ENCODE peak calls at places on chromosomes 1 and 21, in five cellular contexts. One of them, this sample, is unnamed.

GRCh38 chr1:227808566-227808965 is 6.9 kb upstream of the PRSS38 start:
- DNase-seq in prostate gland: no peak
- DNase-seq in CD4-positive, alpha-beta T cell: no peak
- DNase-seq in hypothalamus: no peak
- DNase-seq in NCI-H1105: no peak
- DNase-seq in this sample: peak

GRCh38 chr1:242788771-242789170 is 264.3 kb upstream of the PLD5 start:
- DNase-seq in prostate gland: no peak
- DNase-seq in CD4-positive, alpha-beta T cell: no peak
- DNase-seq in hypothalamus: no peak
- DNase-seq in NCI-H1105: no peak
- DNase-seq in this sample: no peak

GRCh38 chr1:36882536-36883285 is 151.6 kb downstream of the GRIK3 start:
- DNase-seq in prostate gland: peak
- DNase-seq in CD4-positive, alpha-beta T cell: no peak
- DNase-seq in hypothalamus: no peak
- DNase-seq in NCI-H1105: no peak
- DNase-seq in this sample: no peak

GRCh38 chr21:21232320-21232719 is 234.1 kb downstream of the NCAM2 start:
- DNase-seq in prostate gland: no peak
- DNase-seq in CD4-positive, alpha-beta T cell: no peak
- DNase-seq in hypothalamus: no peak
- DNase-seq in NCI-H1105: peak
- DNase-seq in this sample: peak

GRCh38 chr1:212482352-212483153 is 49.8 kb downstream of the NENF start:
- DNase-seq in prostate gland: no peak
- DNase-seq in CD4-positive, alpha-beta T cell: no peak
- DNase-seq in hypothalamus: no peak
- DNase-seq in NCI-H1105: no peak
- DNase-seq in this sample: no peak

GRCh38 chr1:232966663-232967062 is 16.3 kb downstream of the NTPCR start:
- DNase-seq in prostate gland: no peak
- DNase-seq in CD4-positive, alpha-beta T cell: no peak
- DNase-seq in hypothalamus: no peak
- DNase-seq in NCI-H1105: no peak
- DNase-seq in this sample: no peak

GRCh38 chr1:56830052-56830451 is 10.8 kb upstream of the FYB2 start:
- DNase-seq in prostate gland: no peak
- DNase-seq in CD4-positive, alpha-beta T cell: no peak
- DNase-seq in hypothalamus: no peak
- DNase-seq in NCI-H1105: no peak
- DNase-seq in this sample: no peak

GRCh38 chr1:245074232-245074747 is 80.5 kb upstream of the KIF26B start:
- DNase-seq in prostate gland: no peak
- DNase-seq in CD4-positive, alpha-beta T cell: no peak
- DNase-seq in hypothalamus: no peak
- DNase-seq in NCI-H1105: no peak
- DNase-seq in this sample: no peak

GRCh38 chr1:208237241-208237640 is 6.9 kb downstream of the PLXNA2 start:
- DNase-seq in prostate gland: no peak
- DNase-seq in CD4-positive, alpha-beta T cell: no peak
- DNase-seq in hypothalamus: no peak
- DNase-seq in NCI-H1105: no peak
- DNase-seq in this sample: no peak

GRCh38 chr21:45643021-45643980 is at the start of gene PCBP3:
- DNase-seq in prostate gland: peak
- DNase-seq in CD4-positive, alpha-beta T cell: peak
- DNase-seq in hypothalamus: peak
- DNase-seq in NCI-H1105: peak
- DNase-seq in this sample: peak

GRCh38 chr1:62285984-62286481 is 33.2 kb downstream of the KANK4 start:
- DNase-seq in prostate gland: no peak
- DNase-seq in CD4-positive, alpha-beta T cell: no peak
- DNase-seq in hypothalamus: no peak
- DNase-seq in NCI-H1105: no peak
- DNase-seq in this sample: no peak

GRCh38 chr21:28186604-28187003 is 806.1 kb downstream of the LTN1 start:
- DNase-seq in prostate gland: no peak
- DNase-seq in CD4-positive, alpha-beta T cell: no peak
- DNase-seq in hypothalamus: no peak
- DNase-seq in NCI-H1105: no peak
- DNase-seq in this sample: no peak

GRCh38 chr1:211734791-211735190 is 59.4 kb upstream of the NEK2 start:
- DNase-seq in prostate gland: peak
- DNase-seq in CD4-positive, alpha-beta T cell: no peak
- DNase-seq in hypothalamus: no peak
- DNase-seq in NCI-H1105: peak
- DNase-seq in this sample: no peak

GRCh38 chr1:30506785-30507312 is 216.5 kb downstream of the MATN1 start:
- DNase-seq in prostate gland: no peak
- DNase-seq in CD4-positive, alpha-beta T cell: no peak
- DNase-seq in hypothalamus: no peak
- DNase-seq in NCI-H1105: no peak
- DNase-seq in this sample: no peak

GRCh38 chr1:107919953-107920352 is 45.0 kb downstream of the VAV3 start:
- DNase-seq in prostate gland: no peak
- DNase-seq in CD4-positive, alpha-beta T cell: no peak
- DNase-seq in hypothalamus: no peak
- DNase-seq in NCI-H1105: no peak
- DNase-seq in this sample: peak

GRCh38 chr1:52919720-52920199 is 1.8 kb downstream of the ECHDC2 start:
- DNase-seq in prostate gland: no peak
- DNase-seq in CD4-positive, alpha-beta T cell: no peak
- DNase-seq in hypothalamus: no peak
- DNase-seq in NCI-H1105: no peak
- DNase-seq in this sample: no peak

GRCh38 chr1:84301759-84302380 is 362 bp downstream of the SAMD13 start:
- DNase-seq in prostate gland: no peak
- DNase-seq in CD4-positive, alpha-beta T cell: no peak
- DNase-seq in hypothalamus: no peak
- DNase-seq in NCI-H1105: no peak
- DNase-seq in this sample: peak

GRCh38 chr1:208211901-208212843 is 32.0 kb downstream of the PLXNA2 start:
- DNase-seq in prostate gland: no peak
- DNase-seq in CD4-positive, alpha-beta T cell: no peak
- DNase-seq in hypothalamus: no peak
- DNase-seq in NCI-H1105: no peak
- DNase-seq in this sample: no peak

GRCh38 chr21:41536076-41536826 is 28.3 kb upstream of the TMPRSS2 start:
- DNase-seq in prostate gland: peak
- DNase-seq in CD4-positive, alpha-beta T cell: no peak
- DNase-seq in hypothalamus: no peak
- DNase-seq in NCI-H1105: no peak
- DNase-seq in this sample: no peak

GRCh38 chr1:230044729-230045128 is 22.3 kb upstream of the GALNT2 start:
- DNase-seq in prostate gland: no peak
- DNase-seq in CD4-positive, alpha-beta T cell: no peak
- DNase-seq in hypothalamus: no peak
- DNase-seq in NCI-H1105: no peak
- DNase-seq in this sample: no peak

GRCh38 chr1:173042806-173043205 is 7.9 kb downstream of the TNFSF18 start:
- DNase-seq in prostate gland: no peak
- DNase-seq in CD4-positive, alpha-beta T cell: no peak
- DNase-seq in hypothalamus: no peak
- DNase-seq in NCI-H1105: no peak
- DNase-seq in this sample: no peak

GRCh38 chr1:166813508-166814223 is 25.6 kb upstream of the POGK start:
- DNase-seq in prostate gland: no peak
- DNase-seq in CD4-positive, alpha-beta T cell: no peak
- DNase-seq in hypothalamus: no peak
- DNase-seq in NCI-H1105: peak
- DNase-seq in this sample: peak

GRCh38 chr1:117284408-117285215 is 73.9 kb upstream of the VTCN1 start:
- DNase-seq in prostate gland: peak
- DNase-seq in CD4-positive, alpha-beta T cell: no peak
- DNase-seq in hypothalamus: no peak
- DNase-seq in NCI-H1105: peak
- DNase-seq in this sample: peak

GRCh38 chr1:75908717-75909152 is 23.5 kb downstream of the ASB17 start:
- DNase-seq in prostate gland: no peak
- DNase-seq in CD4-positive, alpha-beta T cell: no peak
- DNase-seq in hypothalamus: no peak
- DNase-seq in NCI-H1105: no peak
- DNase-seq in this sample: peak

GRCh38 chr1:173122958-173123852 is 72.5 kb upstream of the TNFSF18 start:
- DNase-seq in prostate gland: peak
- DNase-seq in CD4-positive, alpha-beta T cell: no peak
- DNase-seq in hypothalamus: no peak
- DNase-seq in NCI-H1105: no peak
- DNase-seq in this sample: peak

GRCh38 chr1:209248649-209249279 is 334.8 kb upstream of the CAMK1G start:
- DNase-seq in prostate gland: peak
- DNase-seq in CD4-positive, alpha-beta T cell: peak
- DNase-seq in hypothalamus: no peak
- DNase-seq in NCI-H1105: peak
- DNase-seq in this sample: peak

GRCh38 chr1:202162049-202162417 is 1.6 kb upstream of the PTPN7 start:
- DNase-seq in prostate gland: no peak
- DNase-seq in CD4-positive, alpha-beta T cell: no peak
- DNase-seq in hypothalamus: no peak
- DNase-seq in NCI-H1105: no peak
- DNase-seq in this sample: peak

GRCh38 chr1:99146129-99146848 is 118.0 kb upstream of the PLPPR4 start:
- DNase-seq in prostate gland: no peak
- DNase-seq in CD4-positive, alpha-beta T cell: no peak
- DNase-seq in hypothalamus: no peak
- DNase-seq in NCI-H1105: no peak
- DNase-seq in this sample: no peak

GRCh38 chr21:44089001-44089911 is 17.9 kb upstream of the PWP2 start:
- DNase-seq in prostate gland: peak
- DNase-seq in CD4-positive, alpha-beta T cell: peak
- DNase-seq in hypothalamus: no peak
- DNase-seq in NCI-H1105: no peak
- DNase-seq in this sample: no peak

GRCh38 chr1:52296345-52296744 is 69.7 kb downstream of the CC2D1B start:
- DNase-seq in prostate gland: no peak
- DNase-seq in CD4-positive, alpha-beta T cell: no peak
- DNase-seq in hypothalamus: no peak
- DNase-seq in NCI-H1105: peak
- DNase-seq in this sample: peak

GRCh38 chr21:37658994-37659458 is 257.2 kb downstream of the KCNJ6 start:
- DNase-seq in prostate gland: peak
- DNase-seq in CD4-positive, alpha-beta T cell: no peak
- DNase-seq in hypothalamus: no peak
- DNase-seq in NCI-H1105: no peak
- DNase-seq in this sample: peak

GRCh38 chr1:91609571-91609970 is 108.9 kb downstream of the CDC7 start:
- DNase-seq in prostate gland: no peak
- DNase-seq in CD4-positive, alpha-beta T cell: no peak
- DNase-seq in hypothalamus: no peak
- DNase-seq in NCI-H1105: no peak
- DNase-seq in this sample: no peak